ENCODE peak calls at places on chromosome 15, in seven cellular contexts. One of them, this sample, is unnamed.

GRCh38 chr15:99998661-99999101 is 265.4 kb upstream of the LYSMD4 start:
- DNase-seq in HCT116: no peak
- DNase-seq in fibroblast of mammary gland: no peak
- DNase-seq in non-pigmented ciliary epithelial cell: no peak
- DNase-seq in uterus: no peak
- DNase-seq in tibial nerve: no peak
- DNase-seq in myocyte: no peak
- DNase-seq in this sample: no peak

GRCh38 chr15:40930430-40931299 is 1.5 kb downstream of the DLL4 start:
- DNase-seq in non-pigmented ciliary epithelial cell: no peak
- DNase-seq in uterus: peak
- DNase-seq in fibroblast of mammary gland: no peak
- DNase-seq in myocyte: no peak
- DNase-seq in HCT116: peak
- DNase-seq in tibial nerve: no peak
- DNase-seq in this sample: no peak

GRCh38 chr15:67066041-67067021 is 929 bp downstream of the SMAD3 start:
- DNase-seq in uterus: peak
- DNase-seq in fibroblast of mammary gland: no peak
- DNase-seq in HCT116: no peak
- DNase-seq in myocyte: peak
- DNase-seq in non-pigmented ciliary epithelial cell: no peak
- DNase-seq in tibial nerve: no peak
- DNase-seq in this sample: peak

GRCh38 chr15:92709064-92709463 is 53.5 kb upstream of the FAM174B start:
- DNase-seq in non-pigmented ciliary epithelial cell: no peak
- DNase-seq in myocyte: no peak
- DNase-seq in uterus: no peak
- DNase-seq in HCT116: no peak
- DNase-seq in tibial nerve: no peak
- DNase-seq in fibroblast of mammary gland: no peak
- DNase-seq in this sample: no peak

GRCh38 chr15:52183562-52184173 is 7.5 kb downstream of the GNB5 start:
- DNase-seq in tibial nerve: peak
- DNase-seq in non-pigmented ciliary epithelial cell: no peak
- DNase-seq in myocyte: peak
- DNase-seq in uterus: no peak
- DNase-seq in fibroblast of mammary gland: peak
- DNase-seq in HCT116: no peak
- DNase-seq in this sample: peak

GRCh38 chr15:60827492-60827891 is 348.6 kb upstream of the ICE2 start:
- DNase-seq in HCT116: no peak
- DNase-seq in myocyte: no peak
- DNase-seq in uterus: no peak
- DNase-seq in non-pigmented ciliary epithelial cell: no peak
- DNase-seq in fibroblast of mammary gland: no peak
- DNase-seq in tibial nerve: no peak
- DNase-seq in this sample: no peak

GRCh38 chr15:50458301-50458700 is 34.1 kb downstream of the USP8 start:
- DNase-seq in non-pigmented ciliary epithelial cell: no peak
- DNase-seq in myocyte: no peak
- DNase-seq in HCT116: no peak
- DNase-seq in tibial nerve: no peak
- DNase-seq in uterus: no peak
- DNase-seq in fibroblast of mammary gland: peak
- DNase-seq in this sample: no peak

GRCh38 chr15:28907338-28907961 is 21.7 kb downstream of the APBA2 start:
- DNase-seq in fibroblast of mammary gland: no peak
- DNase-seq in myocyte: no peak
- DNase-seq in tibial nerve: no peak
- DNase-seq in HCT116: no peak
- DNase-seq in uterus: no peak
- DNase-seq in non-pigmented ciliary epithelial cell: no peak
- DNase-seq in this sample: no peak

GRCh38 chr15:95162967-95163531 is 931.7 kb downstream of the MCTP2 start:
- DNase-seq in myocyte: peak
- DNase-seq in uterus: peak
- DNase-seq in HCT116: no peak
- DNase-seq in fibroblast of mammary gland: peak
- DNase-seq in non-pigmented ciliary epithelial cell: peak
- DNase-seq in tibial nerve: peak
- DNase-seq in this sample: peak

This sample was measured in LHCN-M2.